ENCODE peak calls at places on chromosomes 11 and 22, in ten cellular contexts. P is cardiac fibroblast; J is CD8-positive, alpha-beta T cell; V is mucosa of descending colon; G is stomach; Y is esophagus squamous epithelium; Z is nephron progenitor cell; C is colonic mucosa; K is A549; Q is WTC11. X is an unnamed sample.

GRCh38 chr11:5304046-5304445 is 2.3 kb upstream of the OR51B4 start:
- DNase-seq in Z (no peak), P (peak; percentile 7), K (no peak), J (no peak), Y (no peak), Q (no peak), C (no peak), V (no peak), G (no peak), X (no peak)

GRCh38 chr11:60924906-60925684 is 835 bp downstream of the TMEM132A start:
- DNase-seq in G (no peak), Z (peak; percentile 36), Q (no peak), C (no peak), P (no peak), Y (no peak), V (no peak), K (no peak), J (no peak), X (peak; percentile 51)

GRCh38 chr11:22197139-22197893 is 4.4 kb downstream of the ANO5 start:
- DNase-seq in K (no peak), Q (no peak), C (no peak), Y (no peak), J (no peak), Z (no peak), P (no peak), V (no peak), G (no peak), X (no peak)

GRCh38 chr11:100098560-100098959 is 588.5 kb upstream of the ARHGAP42 start:
- DNase-seq in Z (no peak), C (no peak), G (no peak), Y (no peak), K (no peak), J (no peak), Q (no peak), V (no peak), P (no peak), X (no peak)

GRCh38 chr22:32487021-32487420 is 12.4 kb downstream of the FBXO7 start:
- DNase-seq in Z (no peak), C (no peak), V (no peak), K (no peak), G (no peak), Q (no peak), J (no peak), P (no peak), Y (no peak), X (no peak)

GRCh38 chr22:41831828-41832552 is 915 bp upstream of the SREBF2 start:
- DNase-seq in C (no peak), J (no peak), Q (no peak), Z (no peak), Y (no peak), G (no peak), P (peak; percentile 11), V (no peak), K (no peak), X (no peak)

GRCh38 chr11:88482871-88483301 is 145.3 kb upstream of the CTSC start:
- DNase-seq in G (no peak), V (no peak), Z (no peak), Q (no peak), J (no peak), C (no peak), Y (no peak), K (no peak), P (peak; percentile 77), X (no peak)

GRCh38 chr11:44309483-44310197 is at the start of gene ALX4:
- DNase-seq in V (no peak), Q (peak; percentile 80), K (no peak), C (no peak), P (peak; percentile 52), G (no peak), Z (peak; percentile 68), J (no peak), Y (no peak), X (peak; percentile 79)

GRCh38 chr22:17807571-17808410 is 33.5 kb upstream of the BID start:
- DNase-seq in J (no peak), K (no peak), C (no peak), G (peak; percentile 32), Z (no peak), P (no peak), Q (no peak), Y (no peak), V (no peak), X (no peak)

GRCh38 chr11:128246364-128247234 is 340.8 kb downstream of the ETS1 start:
- DNase-seq in Z (peak; percentile 32), G (no peak), K (no peak), J (no peak), P (no peak), Q (no peak), V (no peak), C (no peak), Y (no peak), X (no peak)

GRCh38 chr11:65822760-65823528 is 10.8 kb upstream of the SNX32 start:
- DNase-seq in C (peak; percentile 73), Y (no peak), Z (no peak), K (no peak), J (no peak), P (no peak), G (peak; percentile 79), V (peak; percentile 75), Q (no peak), X (no peak)

GRCh38 chr22:39142088-39142667 is 10.3 kb downstream of the CBX7 start:
- DNase-seq in P (no peak), Y (no peak), V (peak; percentile 26), J (no peak), C (no peak), G (no peak), K (no peak), Z (no peak), Q (no peak), X (no peak)

GRCh38 chr11:69721061-69721460 is 17.2 kb upstream of the FGF19 start:
- DNase-seq in G (no peak), P (no peak), Y (no peak), Z (peak; percentile 66), Q (no peak), J (no peak), C (no peak), V (no peak), K (no peak), X (no peak)

GRCh38 chr11:36453678-36454077 is 56.4 kb downstream of the TRAF6 start:
- DNase-seq in V (no peak), C (peak; percentile 76), P (peak; percentile 64), K (no peak), Y (no peak), Z (no peak), J (no peak), G (no peak), Q (no peak), X (no peak)

GRCh38 chr22:23397008-23397617 is 183.0 kb downstream of the IGLL1 start:
- DNase-seq in C (no peak), Y (no peak), K (no peak), Z (no peak), G (no peak), P (no peak), Q (peak; percentile 6), V (no peak), J (no peak), X (no peak)

GRCh38 chr11:122814401-122814800 is 23.9 kb upstream of the CRTAM start:
- DNase-seq in Y (no peak), G (no peak), V (no peak), Q (no peak), J (no peak), Z (no peak), C (no peak), K (no peak), P (no peak), X (peak; percentile 32)
- TF ChIP-seq CTCF in Y (no peak), G (no peak), V (no peak), Q (no peak), J (peak; percentile 25), Z (no peak), C (no peak), K (peak; percentile 11), P (peak; percentile 15), X (peak; percentile 73)

GRCh38 chr11:33257160-33257896 is at the start of gene HIPK3:
- DNase-seq in V (peak; percentile 91), K (peak; percentile 77), C (peak; percentile 83), Y (peak; percentile 22), P (peak; percentile 72), Q (peak; percentile 83), Z (peak; percentile 86), J (peak; percentile 68), G (peak; percentile 85), X (peak; percentile 88)
- TF ChIP-seq CTCF in V (peak; percentile 65), K (peak; percentile 60), C (no peak), Y (peak; percentile 47), P (no peak), Q (no peak), Z (no peak), J (peak; percentile 15), G (no peak), X (no peak)

GRCh38 chr11:116512841-116513240 is 259.9 kb downstream of the BUD13 start:
- DNase-seq in Q (no peak), G (peak; percentile 10), P (no peak), Y (no peak), C (no peak), Z (no peak), J (no peak), V (no peak), K (no peak), X (no peak)

GRCh38 chr11:116513278-116513823 is 259.4 kb downstream of the BUD13 start:
- DNase-seq in Q (no peak), P (no peak), C (no peak), G (no peak), J (no peak), Y (no peak), Z (no peak), V (no peak), K (no peak), X (no peak)

GRCh38 chr11:116515666-116516184 is 257.1 kb downstream of the BUD13 start:
- DNase-seq in Q (no peak), G (peak; percentile 37), C (peak; percentile 24), P (no peak), Z (peak; percentile 41), Y (no peak), V (no peak), K (no peak), J (no peak), X (no peak)

GRCh38 chr11:116511684-116512083 is 261.1 kb downstream of the BUD13 start:
- DNase-seq in Q (no peak), Z (no peak), C (no peak), P (no peak), Y (no peak), K (no peak), G (peak; percentile 14), J (no peak), V (no peak), X (no peak)

DNA sequence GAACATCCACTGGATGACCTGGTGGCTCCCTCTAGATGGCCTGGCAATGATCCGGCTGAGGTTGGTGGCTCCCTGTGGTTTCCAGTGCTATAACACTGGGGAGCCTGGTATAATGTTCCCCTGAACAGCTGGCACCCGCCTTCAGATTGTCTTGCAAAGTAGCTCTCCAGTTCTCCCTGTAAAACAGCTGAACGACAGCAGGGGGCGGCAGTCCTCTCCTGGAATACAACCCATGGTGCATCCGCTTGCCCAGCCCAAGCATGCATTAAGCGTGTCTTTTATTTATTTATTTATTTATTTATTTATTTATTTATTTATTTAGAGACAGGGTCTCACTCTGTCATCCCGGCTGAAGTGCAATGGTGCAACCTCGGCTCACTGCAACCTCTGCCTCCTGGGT is 258.9 kb downstream of the BUD13 start:
- DNase-seq in J (no peak), Z (peak; percentile 53), Q (peak; percentile 87), C (peak; percentile 59), K (no peak), Y (no peak), V (peak; percentile 69), P (peak; percentile 62), G (no peak), X (peak; percentile 83)
- TF ChIP-seq CTCF in J (no peak), Z (peak; percentile 39), Q (peak; percentile 58), C (peak; percentile 21), K (peak; percentile 24), Y (peak; percentile 13), V (no peak), P (peak; percentile 38), G (no peak), X (peak; percentile 57)

GRCh38 chr22:33917744-33918406 is 2.4 kb downstream of the LARGE1 start:
- DNase-seq in V (no peak), J (no peak), C (no peak), G (no peak), P (peak; percentile 31), Q (peak; percentile 15), Y (no peak), K (no peak), Z (peak; percentile 10), X (peak; percentile 66)
- TF ChIP-seq CTCF in V (no peak), J (no peak), C (no peak), G (no peak), P (no peak), Q (no peak), Y (no peak), K (peak; percentile 10), Z (peak; percentile 19), X (peak; percentile 51)

X was measured in GM23338.